ENCODE peak calls at places on chromosome 21, in four cellular contexts. D, A, C and E are unnamed samples.

GRCh38 chr21:25396135-25396711 is 211.1 kb downstream of the MRPL39 start:
- DNase-seq in D (no peak), C (no peak), A (no peak), E (no peak)

GRCh38 chr21:18253252-18253651 is 8.6 kb downstream of the CHODL start:
- DNase-seq in D (no peak), C (no peak), A (no peak), E (no peak)

GRCh38 chr21:37565530-37566223 is 199.1 kb downstream of the DYRK1A start:
- DNase-seq in C (no peak), D (no peak), A (no peak), E (no peak)

GRCh38 chr21:18275740-18276139 is 31.1 kb downstream of the CHODL start:
- DNase-seq in C (no peak), D (no peak), A (no peak), E (no peak)

GRCh38 chr21:9837946-9838801 is 683.2 kb upstream of the TPTE start:
- DNase-seq in D (no peak), C (no peak), A (peak), E (no peak)

GRCh38 chr21:14383596-14384210 is 757 bp upstream of the HSPA13 start:
- DNase-seq in C (no peak), D (no peak), A (no peak), E (no peak)

GRCh38 chr21:29264721-29265120 is 34.0 kb upstream of the BACH1 start:
- DNase-seq in D (no peak), C (no peak), A (no peak), E (no peak)

GRCh38 chr21:36397606-36398005 is 12.4 kb downstream of the CHAF1B start:
- DNase-seq in C (no peak), A (no peak), D (no peak), E (no peak)

GRCh38 chr21:29669416-29669815 is 270.4 kb downstream of the GRIK1 start:
- DNase-seq in C (no peak), D (no peak), A (no peak), E (no peak)

GRCh38 chr21:45829566-45830147 is 151.9 kb upstream of the COL6A1 start:
- DNase-seq in D (no peak), A (no peak), C (no peak), E (no peak)

GRCh38 chr21:29104239-29104708 is 26.2 kb upstream of the MAP3K7CL start:
- DNase-seq in C (no peak), D (no peak), A (no peak), E (no peak)

GRCh38 chr21:17931080-17931479 is 111.9 kb upstream of the C21orf91 start:
- DNase-seq in C (no peak), D (no peak), A (no peak), E (no peak)

GRCh38 chr21:37871121-37871862 is 45.0 kb downstream of the KCNJ6 start:
- DNase-seq in D (no peak), A (no peak), C (no peak), E (peak)

GRCh38 chr21:14382486-14382834 is 486 bp downstream of the HSPA13 start:
- DNase-seq in D (no peak), A (no peak), C (no peak), E (no peak)

GRCh38 chr21:37677006-37677405 is 239.3 kb downstream of the KCNJ6 start:
- DNase-seq in A (no peak), D (no peak), C (no peak), E (no peak)

GRCh38 chr21:38989097-38989744 is 183.5 kb downstream of the ETS2 start:
- DNase-seq in A (no peak), C (no peak), D (no peak), E (no peak)

GRCh38 chr21:29075706-29076447 is 2.4 kb upstream of the CCT8 start:
- DNase-seq in A (no peak), D (no peak), C (no peak), E (no peak)

GRCh38 chr21:29192999-29193563 is 62.6 kb downstream of the MAP3K7CL start:
- DNase-seq in D (no peak), A (no peak), C (no peak), E (no peak)

GRCh38 chr21:18495553-18495952 is 92.0 kb upstream of the TMPRSS15 start:
- DNase-seq in A (no peak), D (no peak), C (no peak), E (no peak)

GRCh38 chr21:26027696-26028095 is 142.9 kb downstream of the APP start:
- DNase-seq in D (no peak), A (no peak), C (no peak), E (no peak)

GRCh38 chr21:29102791-29103257 is 27.6 kb upstream of the MAP3K7CL start:
- DNase-seq in D (no peak), A (no peak), C (no peak), E (no peak)

GRCh38 chr21:38080888-38081287 is 164.6 kb upstream of the KCNJ6 start:
- DNase-seq in A (no peak), D (no peak), C (no peak), E (no peak)

GRCh38 chr21:37758997-37759396 is 157.3 kb downstream of the KCNJ6 start:
- DNase-seq in D (no peak), A (no peak), C (peak), E (no peak)

GRCh38 chr21:37994211-37994610 is 78.0 kb upstream of the KCNJ6 start:
- DNase-seq in C (no peak), A (no peak), D (no peak), E (no peak)

GRCh38 chr21:28069446-28069845 is 923.2 kb downstream of the LTN1 start:
- DNase-seq in D (no peak), C (no peak), A (no peak), E (peak)

GRCh38 chr21:34762761-34763160 is 94.0 kb downstream of the CLIC6 start:
- DNase-seq in D (no peak), C (no peak), A (no peak), E (peak)
- TF ChIP-seq CTCF in D (no peak), C (no peak), A (no peak), E (peak)

GRCh38 chr21:43626390-43626789 is 32.9 kb downstream of the HSF2BP start:
- DNase-seq in D (no peak), C (no peak), A (no peak), E (no peak)

GRCh38 chr21:43622796-43623195 is 36.5 kb downstream of the HSF2BP start:
- DNase-seq in D (no peak), C (no peak), A (no peak), E (no peak)

GRCh38 chr21:43627527-43627926 is 31.8 kb downstream of the HSF2BP start:
- DNase-seq in A (no peak), C (no peak), D (no peak), E (no peak)

GRCh38 chr21:43623588-43623987 is 35.7 kb downstream of the HSF2BP start:
- DNase-seq in D (no peak), A (no peak), C (no peak), E (no peak)

GRCh38 chr21:43624343-43624742 is 34.9 kb downstream of the HSF2BP start:
- DNase-seq in C (no peak), A (no peak), D (no peak), E (no peak)
- TF ChIP-seq CTCF in C (no peak), A (no peak), D (no peak), E (no peak)

DNA sequence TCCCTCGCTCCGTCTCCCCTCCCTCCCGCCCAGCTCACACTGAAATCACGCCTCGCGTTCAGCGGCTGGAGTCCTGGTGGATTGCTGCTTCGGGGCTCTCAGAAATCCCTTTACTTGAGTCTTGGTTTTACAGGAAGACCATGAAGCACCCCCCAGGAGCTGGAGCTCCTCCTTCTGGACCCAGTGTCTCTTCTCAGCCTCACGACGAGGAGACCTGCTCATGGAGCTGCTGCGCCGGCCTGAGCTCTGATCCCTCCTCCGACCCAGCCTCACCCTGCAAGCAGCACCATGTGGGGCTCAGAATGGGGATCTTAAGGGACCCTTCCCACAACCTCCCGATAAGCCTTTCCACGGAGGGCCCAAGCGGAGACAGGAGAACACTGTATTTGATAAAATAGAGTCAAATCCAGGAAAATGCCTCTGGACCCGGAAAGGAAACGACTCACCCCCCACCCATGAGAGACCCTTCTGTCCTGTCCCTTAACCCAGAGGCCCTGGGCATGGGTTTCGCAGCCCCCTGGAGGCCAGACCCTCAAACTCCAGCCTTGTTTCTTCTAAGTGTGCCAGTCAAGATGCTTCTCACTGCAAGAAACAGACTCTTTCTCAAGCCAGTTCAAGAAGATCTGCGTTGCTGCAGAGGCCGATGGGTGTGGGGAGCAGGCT is 26.0 kb downstream of the PDE9A start:
- DNase-seq in A (no peak), C (no peak), D (no peak), E (no peak)
- TF ChIP-seq CTCF in A (peak), C (no peak), D (no peak), E (no peak)

GRCh38 chr21:21690068-21690665 is 692.0 kb downstream of the NCAM2 start:
- DNase-seq in C (no peak), A (no peak), D (no peak), E (no peak)

DNA sequence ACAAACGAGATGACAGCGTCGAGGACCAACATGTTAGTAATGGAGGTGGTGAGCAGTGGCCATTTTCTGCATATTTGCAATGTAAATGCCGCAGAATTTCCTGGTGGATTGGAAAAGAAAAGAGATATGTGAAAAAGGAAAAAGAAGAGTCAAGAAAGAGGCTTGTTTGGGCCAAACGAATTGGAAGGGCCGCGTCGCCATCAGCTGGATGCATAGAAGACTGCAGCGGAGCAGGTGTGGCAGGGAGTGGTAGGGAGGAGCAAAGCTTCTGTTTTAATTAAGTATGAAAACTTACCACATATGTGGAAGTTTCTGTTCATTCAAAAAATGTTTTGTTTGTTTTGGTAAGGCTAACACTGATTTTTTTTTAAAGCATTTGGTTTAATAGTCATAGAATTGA is 690.7 kb downstream of the NCAM2 start:
- DNase-seq in C (peak), A (no peak), D (no peak), E (no peak)
- TF ChIP-seq CTCF in C (peak), A (peak), D (no peak), E (peak)

DNA sequence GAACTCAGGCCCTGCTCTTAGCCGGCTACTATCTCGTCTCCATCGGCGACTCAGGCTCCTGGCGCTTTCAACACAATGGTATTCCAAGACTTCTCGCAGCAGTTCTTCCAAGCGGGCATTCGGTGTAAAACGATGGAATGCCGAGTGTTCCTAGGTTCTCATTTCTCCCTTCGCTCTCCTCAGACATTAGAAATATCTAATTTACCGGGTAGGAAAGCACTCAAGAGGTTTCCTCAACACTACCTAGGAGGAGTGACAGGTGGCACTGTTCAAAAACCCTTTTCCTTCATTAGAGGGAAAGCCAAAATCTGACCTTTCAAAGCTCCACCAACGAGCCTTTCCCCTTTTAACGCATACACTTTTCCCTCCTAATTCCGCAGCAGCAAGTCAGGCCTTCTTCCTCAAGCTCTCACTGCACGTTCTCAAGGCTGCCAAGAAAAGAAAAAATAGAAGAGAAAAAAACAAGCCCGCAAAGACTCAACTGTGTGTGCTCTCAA is 601 bp downstream of the UBE2G2 start:
- DNase-seq in D (peak), A (no peak), C (peak), E (no peak)
- TF ChIP-seq CTCF in D (peak), A (peak), C (peak), E (no peak)

GRCh38 chr21:41359289-41359688 is 2.5 kb upstream of the MX2 start:
- DNase-seq in C (no peak), A (peak), D (no peak), E (no peak)

GRCh38 chr21:41358193-41359166 is 3.3 kb upstream of the MX2 start:
- DNase-seq in A (peak), C (no peak), D (no peak), E (no peak)

GRCh38 chr21:41361786-41362604 is at the start of gene MX2:
- DNase-seq in D (peak), A (no peak), C (no peak), E (peak)

GRCh38 chr21:41361053-41361785 is 608 bp upstream of the MX2 start:
- DNase-seq in C (no peak), D (no peak), A (no peak), E (no peak)

GRCh38 chr21:41360072-41360821 is 1.6 kb upstream of the MX2 start:
- DNase-seq in D (no peak), C (peak), A (peak), E (no peak)
- TF ChIP-seq CTCF in D (no peak), C (peak), A (no peak), E (no peak)

GRCh38 chr21:15520811-15521643 is 208.8 kb upstream of the USP25 start:
- DNase-seq in D (no peak), C (no peak), A (no peak), E (no peak)
- TF ChIP-seq CTCF in D (no peak), C (peak), A (no peak), E (peak)

GRCh38 chr21:32494946-32495703 is 82.6 kb downstream of the EVA1C start:
- DNase-seq in C (no peak), A (no peak), D (no peak), E (peak)

GRCh38 chr21:32496536-32496935 is 84.0 kb downstream of the EVA1C start:
- DNase-seq in A (no peak), D (no peak), C (no peak), E (no peak)

DNA sequence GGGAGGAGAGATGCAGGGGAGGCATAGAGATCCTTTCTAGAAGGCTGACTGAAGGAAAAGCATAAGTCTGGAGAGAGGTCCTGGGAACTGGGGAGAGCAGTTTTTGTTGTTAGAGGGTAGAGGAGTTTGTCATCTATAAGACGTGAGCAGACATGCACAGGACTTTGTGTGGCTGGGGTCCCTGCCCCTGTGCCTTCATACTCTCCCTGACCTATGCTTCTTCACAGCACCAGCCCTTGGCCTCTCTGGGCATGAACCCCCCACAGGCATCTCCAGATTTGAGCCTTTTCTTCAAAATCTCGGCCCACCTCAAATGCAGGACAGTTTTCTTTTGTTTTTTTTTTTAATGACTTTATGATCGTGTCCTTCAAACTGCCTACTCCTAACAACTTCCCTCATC is 79.9 kb downstream of the EVA1C start:
- DNase-seq in C (no peak), A (no peak), D (no peak), E (no peak)
- TF ChIP-seq CTCF in C (no peak), A (no peak), D (no peak), E (no peak)